ENCODE peak calls at places on chromosome 6, in eight cellular contexts. Q is lung; L is H4; P is H9; H is naive thymus-derived CD8-positive, alpha-beta T cell; C is dermis blood vessel endothelial cell; S is GM03348; G is A549. F is an unnamed sample.

GRCh38 chr6:69090132-69090531 is 455.1 kb downstream of the ADGRB3 start:
- DNase-seq in H (no peak), S (peak), L (peak), C (no peak), P (no peak), G (peak), Q (no peak), F (no peak)

GRCh38 chr6:157800420-157801237 is 22.4 kb upstream of the SNX9 start:
- DNase-seq in Q (no peak), H (no peak), L (no peak), G (no peak), S (peak), C (no peak), P (no peak), F (peak)

GRCh38 chr6:10759312-10759839 is 11.8 kb downstream of the TMEM14B start:
- DNase-seq in L (peak), H (peak), G (peak), P (no peak), C (peak), S (peak), Q (no peak), F (no peak)

GRCh38 chr6:75363304-75363703 is 78.7 kb upstream of the TMEM30A start:
- DNase-seq in H (no peak), C (no peak), G (no peak), P (no peak), Q (no peak), L (no peak), S (no peak), F (no peak)

GRCh38 chr6:110514818-110515217 is 38.4 kb upstream of the SLC22A16 start:
- DNase-seq in S (no peak), Q (no peak), C (no peak), G (no peak), L (no peak), P (no peak), H (no peak), F (no peak)

GRCh38 chr6:135851442-135852271 is at the start of gene PDE7B:
- DNase-seq in P (peak), S (peak), L (peak), Q (peak), H (peak), C (peak), G (peak), F (peak)

GRCh38 chr6:135180458-135181332 is at the start of gene MYB:
- DNase-seq in C (peak), H (peak), S (peak), G (peak), Q (peak), L (peak), P (peak), F (peak)

GRCh38 chr6:56842602-56843475 is 112.1 kb upstream of the BEND6 start:
- DNase-seq in Q (no peak), C (peak), P (peak), S (peak), G (peak), L (peak), H (peak), F (peak)

GRCh38 chr6:43383021-43383667 is 13.7 kb upstream of the ZNF318 start:
- DNase-seq in G (no peak), L (no peak), H (no peak), S (peak), Q (no peak), P (no peak), C (no peak), F (no peak)

GRCh38 chr6:159557046-159557445 is 136.0 kb downstream of the SOD2 start:
- DNase-seq in Q (no peak), S (no peak), P (no peak), C (no peak), H (no peak), L (no peak), G (no peak), F (no peak)

F was measured in GM13977.